ENCODE peak calls at places on chromosome 3, in four cellular contexts. K is HepG2, J is SK-N-SH, E is K562. D is an unnamed sample.

GRCh38 chr3:52130966-52131637 is 23.1 kb downstream of the POC1A start:
- DNase-seq in K (no peak), E (no peak), J (no peak), D (no peak)

GRCh38 chr3:31522152-31522551 is 10.6 kb upstream of the STT3B start:
- DNase-seq in E (no peak), K (no peak), J (no peak), D (no peak)

GRCh38 chr3:116291141-116291540 is 154.1 kb downstream of the LSAMP start:
- DNase-seq in K (no peak), J (no peak), E (no peak), D (no peak)

GRCh38 chr3:64316971-64317370 is 91.7 kb upstream of the PRICKLE2 start:
- DNase-seq in E (no peak), K (no peak), J (no peak), D (no peak)

GRCh38 chr3:49377483-49377882 is 19.3 kb upstream of the GPX1 start:
- DNase-seq in K (no peak), J (no peak), E (no peak), D (no peak)

GRCh38 chr3:68858549-68858948 is 73.8 kb downstream of the TAFA4 start:
- DNase-seq in J (no peak), K (no peak), E (no peak), D (no peak)

GRCh38 chr3:172965256-172965655 is 175.8 kb downstream of the SPATA16 start:
- DNase-seq in J (no peak), E (no peak), K (no peak), D (no peak)

GRCh38 chr3:158057666-158058065 is 48.6 kb downstream of the SHOX2 start:
- DNase-seq in E (no peak), K (no peak), J (no peak), D (no peak)

GRCh38 chr3:115217678-115218451 is 70.8 kb upstream of the ZBTB20 start:
- DNase-seq in E (peak), K (peak), J (peak), D (peak)

GRCh38 chr3:186509423-186509822 is 34.8 kb downstream of the CRYGS start:
- DNase-seq in E (no peak), K (no peak), J (no peak), D (no peak)

GRCh38 chr3:102224171-102224570 is 210.6 kb upstream of the ZPLD1 start:
- DNase-seq in E (no peak), K (peak), J (peak), D (no peak)

GRCh38 chr3:46212101-46212500 is 4.0 kb upstream of the CCR1 start:
- DNase-seq in E (no peak), K (no peak), J (no peak), D (no peak)
- TF ChIP-seq ELF1 in E (no peak), K (no peak), J (no peak), D (no peak)

GRCh38 chr3:109071349-109072142 is 46.4 kb downstream of the MORC1 start:
- DNase-seq in J (no peak), K (no peak), E (no peak), D (peak)
- TF ChIP-seq ELF1 in J (no peak), K (no peak), E (no peak), D (no peak)

DNA sequence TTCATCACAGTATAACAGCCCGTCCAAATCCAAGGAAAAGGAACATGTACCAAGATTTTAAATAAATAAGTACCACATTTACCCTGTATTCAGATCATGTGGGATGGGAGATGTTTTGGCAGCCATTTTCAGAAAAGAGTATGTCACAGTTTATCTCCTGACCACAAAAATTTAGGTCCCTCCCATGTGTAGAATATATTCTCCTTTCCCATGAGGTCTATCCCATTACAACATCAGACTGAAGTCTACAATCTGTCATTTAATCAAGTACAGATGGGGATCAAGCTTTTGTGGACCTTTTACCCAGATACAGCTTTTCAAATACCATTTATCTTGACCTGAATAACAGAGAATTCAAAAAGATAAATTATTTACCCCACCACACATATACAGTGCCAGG is 444.5 kb downstream of the PLOD2 start:
- DNase-seq in J (no peak), K (no peak), E (no peak), D (no peak)
- TF ChIP-seq ELF1 in J (no peak), K (no peak), E (no peak), D (no peak)

GRCh38 chr3:154085799-154086198 is 35.4 kb upstream of the ARHGEF26 start:
- DNase-seq in K (no peak), J (no peak), E (no peak), D (no peak)
- TF ChIP-seq ELF1 in K (no peak), J (no peak), E (no peak), D (no peak)

DNA sequence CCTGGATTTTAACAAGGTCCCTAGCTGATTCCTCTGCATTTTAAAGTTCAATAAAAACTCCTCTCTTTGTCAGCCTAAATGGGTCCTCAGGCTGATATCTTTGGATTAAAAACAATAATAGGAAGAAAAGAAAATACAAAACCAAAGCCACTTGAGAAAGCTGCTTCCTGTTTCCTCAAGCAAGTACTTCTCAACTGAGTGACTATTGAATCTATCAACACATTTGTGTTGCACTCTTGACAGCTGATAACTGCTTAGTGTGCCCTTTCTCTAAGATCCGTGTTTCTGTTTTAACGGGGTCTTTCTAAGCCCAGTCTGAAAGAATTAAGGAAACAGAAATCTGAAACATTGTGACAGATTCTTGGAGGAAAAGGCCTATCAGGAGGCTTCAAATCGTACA is 410.7 kb downstream of the GRM7 start:
- DNase-seq in E (no peak), J (no peak), K (no peak), D (no peak)
- TF ChIP-seq ELF1 in E (no peak), J (no peak), K (no peak), D (no peak)

DNA sequence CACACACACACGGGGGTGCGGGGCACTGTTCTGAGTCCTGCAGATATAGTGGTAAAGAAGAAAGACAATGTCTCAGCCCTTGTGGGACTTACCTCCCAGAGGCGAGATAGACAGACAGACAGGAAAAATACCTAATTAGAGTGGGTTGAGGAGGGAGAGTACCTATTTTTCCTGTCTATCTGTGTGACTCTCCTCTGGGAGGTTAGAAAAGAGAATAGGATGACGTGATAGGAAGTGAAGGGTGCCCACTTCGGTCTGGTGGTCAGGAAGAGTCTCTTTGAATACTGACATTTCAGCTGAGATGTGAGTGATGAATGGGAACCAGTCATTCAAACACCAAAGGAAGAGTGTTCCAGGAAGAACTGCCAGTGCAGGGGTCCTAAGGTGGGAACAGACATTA is 4.1 kb upstream of the APOD start:
- DNase-seq in J (no peak), E (no peak), K (no peak), D (no peak)
- TF ChIP-seq ELF1 in J (no peak), E (no peak), K (no peak), D (no peak)

DNA sequence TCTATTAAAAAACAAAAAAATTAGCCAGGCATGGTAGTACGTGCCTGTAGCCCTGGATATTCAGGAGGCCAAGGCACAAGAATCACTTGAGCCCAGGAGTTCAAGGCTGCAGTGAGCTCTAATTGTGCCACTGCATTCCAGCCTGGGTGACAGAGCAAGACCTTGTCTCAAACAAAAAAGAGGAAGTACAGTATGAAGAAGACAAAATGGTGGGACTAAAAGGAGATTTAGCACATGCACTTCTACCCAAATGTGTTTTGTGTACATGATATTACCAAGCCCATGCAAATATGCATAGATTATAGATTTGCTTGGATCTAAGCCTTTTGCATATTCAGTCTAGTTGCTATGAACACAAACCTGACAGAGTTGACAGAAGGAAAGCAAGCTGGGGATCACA is 49.2 kb downstream of the TGM4 start:
- DNase-seq in J (no peak), K (no peak), E (no peak), D (no peak)
- TF ChIP-seq ELF1 in J (no peak), K (no peak), E (no peak), D (no peak)

GRCh38 chr3:48125026-48125704 is 63.1 kb downstream of the CDC25A start:
- DNase-seq in J (no peak), E (no peak), K (no peak), D (no peak)
- TF ChIP-seq ELF1 in J (no peak), E (no peak), K (no peak), D (no peak)

GRCh38 chr3:15312550-15312949 is 19.8 kb downstream of the SH3BP5 start:
- DNase-seq in E (no peak), J (no peak), K (no peak), D (no peak)

GRCh38 chr3:15306979-15307359 is 25.4 kb downstream of the SH3BP5 start:
- DNase-seq in J (no peak), K (no peak), E (no peak), D (no peak)

GRCh38 chr3:15313461-15313860 is 18.9 kb downstream of the SH3BP5 start:
- DNase-seq in E (no peak), K (no peak), J (no peak), D (no peak)

GRCh38 chr3:15307580-15307979 is 24.8 kb downstream of the SH3BP5 start:
- DNase-seq in K (no peak), J (no peak), E (no peak), D (no peak)

GRCh38 chr3:15309662-15310335 is 22.6 kb downstream of the SH3BP5 start:
- DNase-seq in K (no peak), J (no peak), E (no peak), D (no peak)
- TF ChIP-seq ELF1 in K (no peak), J (no peak), E (no peak), D (no peak)

DNA sequence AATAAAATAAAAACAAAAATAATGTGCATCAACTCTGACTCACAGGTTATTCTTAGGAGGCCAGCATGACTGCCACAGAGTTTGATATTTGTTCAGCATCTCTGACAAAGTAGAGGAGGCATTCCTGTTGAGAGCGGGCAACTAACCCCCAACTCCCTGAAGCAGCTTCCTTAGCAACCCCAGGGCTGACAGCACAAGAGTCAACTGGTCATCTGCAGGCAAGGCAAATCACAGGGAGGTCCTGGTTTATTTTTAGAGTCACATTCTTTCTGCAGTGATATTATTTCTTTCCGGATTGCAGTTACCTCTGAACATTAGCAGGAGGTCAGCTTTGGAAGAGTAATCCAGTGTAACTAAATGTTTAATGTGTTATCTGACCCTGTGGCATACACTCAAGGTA is 273.0 kb downstream of the PLCL2 start:
- DNase-seq in J (no peak), K (no peak), E (no peak), D (no peak)
- TF ChIP-seq ELF1 in J (no peak), K (no peak), E (no peak), D (no peak)